ENCODE peak calls at places on chromosomes 5 and 9, in ten cellular contexts. E is transverse colon, Q is GM23338, L is adrenal gland, T is tibial artery, F is testis, K is OCI-LY7, U is bronchial epithelial cell, Y is heart left ventricle, Z is right atrium auricular region. C is an unnamed sample.
A peak's percentile ranks its signal among the peaks of the same experiment; 100 is the strongest.

GRCh38 chr9:105967798-105968197 is 273.5 kb downstream of the TMEM38B start:
- DNase-seq in E (no peak), Q (no peak), L (no peak), T (no peak), F (no peak), K (peak; percentile 1), U (no peak), Y (no peak), Z (no peak), C (no peak)

GRCh38 chr9:126528967-126529366 is 84.8 kb upstream of the LMX1B start:
- DNase-seq in E (no peak), Q (no peak), L (no peak), T (no peak), F (no peak), K (no peak), U (no peak), Y (no peak), Z (no peak), C (no peak)

GRCh38 chr5:100889165-100889564 is 13.9 kb downstream of the ST8SIA4 start:
- DNase-seq in E (no peak), Q (no peak), L (no peak), T (no peak), F (no peak), K (peak; percentile 89), U (no peak), Y (no peak), Z (no peak), C (no peak)

GRCh38 chr5:172637740-172638139 is 3.3 kb upstream of the NEURL1B start:
- DNase-seq in E (peak; percentile 14), Q (no peak), L (no peak), T (peak; percentile 38), F (no peak), K (no peak), U (no peak), Y (no peak), Z (no peak), C (no peak)

GRCh38 chr9:93630806-93631411 is 54.5 kb downstream of the PHF2 start:
- DNase-seq in E (no peak), Q (no peak), L (no peak), T (peak; percentile 35), F (no peak), K (no peak), U (no peak), Y (no peak), Z (peak; percentile 38), C (no peak)

GRCh38 chr5:35369965-35370790 is 139.9 kb upstream of the PRLR start:
- DNase-seq in E (no peak), Q (peak; percentile 88), L (no peak), T (no peak), F (no peak), K (no peak), U (no peak), Y (no peak), Z (no peak), C (no peak)

GRCh38 chr5:78792342-78793055 is 143.9 kb upstream of the LHFPL2 start:
- DNase-seq in E (no peak), Q (no peak), L (no peak), T (no peak), F (no peak), K (peak; percentile 45), U (no peak), Y (no peak), Z (no peak), C (no peak)

GRCh38 chr5:150138551-150139265 is 16.9 kb downstream of the PDGFRB start:
- DNase-seq in E (no peak), Q (peak; percentile 74), L (peak; percentile 62), T (peak; percentile 95), F (peak; percentile 72), K (no peak), U (no peak), Y (peak; percentile 59), Z (peak; percentile 71), C (no peak)

GRCh38 chr5:161946911-161947310 is 99.0 kb downstream of the GABRA1 start:
- DNase-seq in E (no peak), Q (no peak), L (no peak), T (no peak), F (no peak), K (no peak), U (no peak), Y (no peak), Z (no peak), C (no peak)

DNA sequence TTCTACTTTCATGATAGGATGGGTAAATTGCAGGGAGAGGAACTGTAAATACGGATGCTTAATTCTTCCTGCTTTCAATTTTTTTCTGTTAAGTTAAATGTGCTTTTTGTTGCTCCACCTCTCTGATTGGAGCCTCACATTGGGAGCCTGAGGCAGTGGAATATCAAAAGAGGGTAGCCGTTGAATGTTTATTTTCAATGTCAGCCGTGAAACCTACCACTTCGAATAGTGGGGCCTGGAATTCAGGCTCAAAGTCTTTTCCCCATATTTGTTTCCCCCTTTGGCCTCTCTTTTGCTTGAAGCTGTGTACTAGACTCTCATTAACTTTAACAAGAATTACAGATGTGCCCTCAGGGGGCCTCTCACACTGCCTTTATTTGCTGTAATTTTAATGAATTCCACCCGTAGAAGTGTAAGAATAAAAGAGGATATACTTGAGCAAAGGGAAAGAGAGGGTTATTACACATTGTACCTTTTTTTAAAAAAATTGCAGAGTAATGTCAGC is 29.0 kb downstream of the PSAT1 start:
- DNase-seq in E (no peak), Q (no peak), L (no peak), T (no peak), F (no peak), K (no peak), U (no peak), Y (no peak), Z (no peak), C (no peak)
- TF ChIP-seq CTCF in E (no peak), Q (no peak), L (no peak), T (no peak), F (no peak), K (no peak), U (no peak), Y (no peak), Z (no peak), C (no peak)

GRCh38 chr5:95731571-95732554 is 727 bp downstream of the RHOBTB3 start:
- DNase-seq in E (peak; percentile 56), Q (peak; percentile 74), L (peak; percentile 64), T (peak; percentile 77), F (peak; percentile 55), K (no peak), U (peak; percentile 18), Y (peak; percentile 52), Z (no peak), C (peak; percentile 23)

GRCh38 chr5:95735436-95735835 is 4.3 kb downstream of the RHOBTB3 start:
- DNase-seq in E (no peak), Q (no peak), L (no peak), T (no peak), F (no peak), K (no peak), U (no peak), Y (no peak), Z (no peak), C (no peak)

GRCh38 chr5:95733100-95733499 is 2.0 kb downstream of the RHOBTB3 start:
- DNase-seq in E (no peak), Q (no peak), L (no peak), T (no peak), F (no peak), K (no peak), U (no peak), Y (no peak), Z (no peak), C (no peak)

GRCh38 chr5:95734156-95734555 is 3.0 kb downstream of the RHOBTB3 start:
- DNase-seq in E (no peak), Q (no peak), L (no peak), T (no peak), F (no peak), K (no peak), U (no peak), Y (no peak), Z (no peak), C (no peak)

GRCh38 chr5:95734916-95735315 is 3.8 kb downstream of the RHOBTB3 start:
- DNase-seq in E (no peak), Q (no peak), L (no peak), T (no peak), F (no peak), K (no peak), U (no peak), Y (no peak), Z (no peak), C (no peak)
- H3K4me3 ChIP-seq in E (peak overlapping the region; percentile 95), Q (no peak overlapping the region), L (no peak overlapping the region), T (peak overlapping the region; percentile 22), F (no peak overlapping the region), K (no peak overlapping the region), U (no peak overlapping the region), Y (peak overlapping the region; percentile 77), Z (peak overlapping the region; percentile 20), C (no peak overlapping the region)

DNA sequence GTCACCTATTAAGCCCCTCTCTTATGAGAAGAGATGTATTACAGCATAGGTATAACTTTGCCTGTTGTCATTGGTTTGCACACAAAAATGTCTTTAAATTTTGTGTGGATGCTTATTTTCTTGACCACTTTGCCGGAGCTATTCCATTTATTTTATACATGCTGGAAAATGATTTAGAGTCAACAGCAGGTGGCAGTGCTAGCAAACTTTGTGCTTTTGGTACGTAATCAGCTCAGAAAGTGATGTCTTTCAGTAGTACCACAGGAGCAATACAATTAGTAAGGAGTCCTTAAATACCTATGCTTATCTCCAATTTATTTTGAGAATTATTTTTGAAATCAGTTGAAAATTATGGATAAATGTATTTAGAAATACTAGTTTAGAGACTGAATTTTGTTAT is 19.8 kb upstream of the NUDT12 start:
- DNase-seq in E (peak; percentile 20), Q (peak; percentile 74), L (peak; percentile 38), T (no peak), F (peak; percentile 41), K (peak; percentile 22), U (peak; percentile 55), Y (no peak), Z (no peak), C (peak; percentile 67)
- TF ChIP-seq CTCF in E (peak; percentile 40), Q (peak; percentile 86), L (peak; percentile 60), T (peak; percentile 34), F (no peak), K (peak; percentile 72), U (peak; percentile 48), Y (peak; percentile 35), Z (peak; percentile 60), C (peak; percentile 58)

GRCh38 chr9:115106001-115106400 is 12.0 kb downstream of the TNC start:
- DNase-seq in E (no peak), Q (no peak), L (no peak), T (no peak), F (no peak), K (no peak), U (peak; percentile 96), Y (no peak), Z (no peak), C (peak; percentile 82)

GRCh38 chr9:115104908-115105307 is 13.0 kb downstream of the TNC start:
- DNase-seq in E (no peak), Q (no peak), L (no peak), T (no peak), F (no peak), K (no peak), U (peak; percentile 75), Y (no peak), Z (no peak), C (peak; percentile 48)

GRCh38 chr9:115107701-115108100 is 10.3 kb downstream of the TNC start:
- DNase-seq in E (no peak), Q (no peak), L (no peak), T (no peak), F (no peak), K (no peak), U (no peak), Y (no peak), Z (no peak), C (no peak)

GRCh38 chr9:115103746-115104477 is 14.0 kb downstream of the TNC start:
- DNase-seq in E (no peak), Q (no peak), L (no peak), T (no peak), F (no peak), K (no peak), U (no peak), Y (no peak), Z (no peak), C (no peak)

GRCh38 chr9:115106642-115107041 is 11.3 kb downstream of the TNC start:
- DNase-seq in E (no peak), Q (no peak), L (no peak), T (no peak), F (no peak), K (no peak), U (peak; percentile 80), Y (no peak), Z (no peak), C (peak; percentile 54)
- H3K4me3 ChIP-seq in E (no peak overlapping the region), Q (no peak overlapping the region), L (no peak overlapping the region), T (no peak overlapping the region), F (no peak overlapping the region), K (no peak overlapping the region), U (no peak overlapping the region), Y (no peak overlapping the region), Z (no peak overlapping the region), C (no peak overlapping the region)

C was measured in epithelial cell of esophagus.